ENCODE peak calls at places on chromosomes 5 and 9, in seven cellular contexts. P is SK-N-SH, I is H1, N is HCT116, C is HepG2, B is K562, W is GM12878. H is an unnamed sample.

GRCh38 chr9:37984672-37985611 is 81.0 kb upstream of the SLC25A51 start:
- DNase-seq in W (no peak), P (no peak), B (peak; percentile 69), N (no peak), C (no peak), I (no peak), H (peak; percentile 28)

GRCh38 chr5:138978085-138978484 is 103.0 kb upstream of the LRRTM2 start:
- DNase-seq in I (no peak), C (no peak), P (no peak), N (no peak), B (no peak), W (no peak), H (no peak)

GRCh38 chr5:143204474-143205246 is 198.8 kb downstream of the NR3C1 start:
- DNase-seq in B (no peak), W (no peak), I (no peak), P (no peak), C (no peak), N (no peak), H (no peak)

GRCh38 chr5:61228691-61229280 is 66.5 kb upstream of the SMIM15 start:
- DNase-seq in W (no peak), B (no peak), N (no peak), C (no peak), P (no peak), I (no peak), H (no peak)

GRCh38 chr5:143338658-143339366 is 64.7 kb downstream of the NR3C1 start:
- DNase-seq in C (no peak), W (no peak), P (no peak), N (no peak), B (no peak), I (no peak), H (no peak)

GRCh38 chr5:50744761-50745160 is 78.3 kb downstream of the PARP8 start:
- DNase-seq in I (no peak), B (no peak), N (no peak), W (peak; percentile 27), C (no peak), P (no peak), H (no peak)

GRCh38 chr9:97830884-97831829 is 21.9 kb upstream of the FOXE1 start:
- DNase-seq in P (no peak), I (no peak), N (no peak), C (peak; percentile 24), W (no peak), B (no peak), H (no peak)

GRCh38 chr9:113307401-113307975 is 4.3 kb upstream of the RNF183 start:
- DNase-seq in W (no peak), I (no peak), B (no peak), N (no peak), P (no peak), C (no peak), H (no peak)

DNA sequence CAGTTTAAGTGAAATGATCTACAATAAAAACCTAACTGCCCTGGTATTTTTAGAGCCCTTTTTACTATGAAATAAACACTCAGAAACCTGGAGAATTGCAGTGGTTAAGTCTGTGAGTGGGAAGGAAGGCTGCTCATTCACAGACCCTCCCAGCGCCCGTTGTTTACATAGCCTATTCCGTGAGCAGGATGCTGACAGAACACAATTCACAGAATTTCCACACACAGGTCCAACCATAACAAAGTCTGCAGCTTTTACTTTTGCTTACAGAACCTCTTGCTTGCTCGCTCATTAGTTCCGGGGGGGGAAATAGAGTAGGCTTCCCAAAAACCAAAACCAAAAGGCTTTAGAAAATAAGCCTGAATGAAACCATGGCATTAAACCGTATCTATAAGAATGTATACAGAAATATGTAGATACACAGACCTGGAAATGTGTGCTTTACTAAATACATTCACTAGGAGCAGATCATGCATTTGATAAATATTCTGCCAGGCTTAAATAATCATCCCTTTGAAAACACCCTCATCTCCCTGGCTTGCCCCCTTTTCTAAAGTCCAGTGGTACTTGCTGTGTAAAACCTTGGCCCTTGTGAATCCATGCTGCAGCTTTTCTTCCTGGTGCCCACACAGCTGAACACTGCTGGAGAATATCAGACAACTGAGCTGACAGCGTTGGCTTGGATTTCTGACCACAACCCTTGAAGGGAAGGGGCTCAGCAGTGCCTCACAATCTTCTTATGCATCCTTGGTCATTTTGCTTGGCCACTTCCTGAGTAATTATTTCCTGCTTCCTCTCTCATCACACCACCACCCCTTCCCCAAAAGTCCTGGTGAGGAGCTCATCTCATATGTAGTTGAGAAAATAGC is 128.0 kb downstream of the FANCC start:
- DNase-seq in C (peak; percentile 35), N (no peak), W (no peak), I (no peak), P (peak; percentile 30), B (no peak), H (no peak)
- TF ChIP-seq JUND in C (no peak), N (no peak), W (no peak), I (no peak), P (no peak), B (no peak), H (no peak)

GRCh38 chr9:133709716-133710571 is 28.2 kb downstream of the SARDH start:
- DNase-seq in W (no peak), B (no peak), I (no peak), C (no peak), N (no peak), P (no peak), H (no peak)

GRCh38 chr9:133707761-133708122 is 30.4 kb downstream of the SARDH start:
- DNase-seq in W (no peak), N (no peak), B (no peak), I (no peak), P (no peak), C (no peak), H (no peak)

GRCh38 chr9:133708123-133708769 is 29.9 kb downstream of the SARDH start:
- DNase-seq in N (no peak), I (no peak), B (no peak), W (no peak), C (no peak), P (no peak), H (no peak)

GRCh38 chr9:133707065-133707760 is 30.9 kb downstream of the SARDH start:
- DNase-seq in C (no peak), N (no peak), W (no peak), B (no peak), I (no peak), P (no peak), H (no peak)

DNA sequence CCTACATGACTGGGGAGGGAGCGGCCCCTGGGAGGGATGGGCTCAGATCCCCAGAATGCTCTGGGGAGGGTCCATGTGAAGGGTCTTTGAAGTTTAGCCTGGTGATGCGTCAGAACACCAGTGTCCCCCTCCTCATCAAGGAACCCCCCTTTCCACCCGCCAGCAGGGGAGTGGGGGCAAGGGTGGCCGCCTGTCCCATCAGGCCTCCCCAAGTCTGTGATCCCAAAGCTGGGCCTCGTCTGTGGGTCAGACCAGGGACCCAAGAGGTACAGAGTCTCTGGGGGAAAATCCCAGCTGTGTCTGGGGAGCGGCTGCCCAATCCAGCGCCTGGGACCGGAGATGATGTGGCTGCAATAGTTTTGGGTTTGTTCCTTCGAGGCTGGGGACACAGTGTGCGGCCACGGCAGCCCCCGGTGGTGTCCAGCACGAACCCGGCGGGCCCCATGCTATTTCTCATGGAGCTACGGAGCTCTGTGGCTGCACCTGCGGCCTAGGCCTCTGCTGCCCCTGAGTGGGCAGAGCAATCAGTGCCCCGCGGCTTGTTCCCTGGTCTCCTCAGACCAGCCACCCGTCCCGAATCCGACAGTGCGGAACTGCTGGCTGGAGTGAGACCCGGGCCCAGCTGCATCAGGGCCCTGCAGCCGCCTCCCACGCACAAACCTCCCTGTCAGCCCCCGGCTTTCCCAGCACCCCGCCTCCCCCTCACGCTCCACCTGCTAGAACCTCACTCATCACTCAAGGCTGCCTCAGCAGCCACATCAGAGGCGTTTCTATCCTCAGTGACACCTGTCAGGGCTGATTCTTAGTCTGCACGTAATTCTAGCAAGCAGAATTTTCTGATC is 29.2 kb downstream of the SARDH start:
- DNase-seq in I (no peak), B (peak; percentile 26), P (no peak), W (peak; percentile 7), C (no peak), N (no peak), H (no peak)
- TF ChIP-seq JUND in I (no peak), B (no peak), P (no peak), W (no peak), C (no peak), N (no peak), H (no peak)

GRCh38 chr5:1857256-1857600 is 25.5 kb downstream of the IRX4 start:
- DNase-seq in I (no peak), P (no peak), C (no peak), W (no peak), N (no peak), B (no peak), H (no peak)

GRCh38 chr5:1858436-1858835 is 24.3 kb downstream of the IRX4 start:
- DNase-seq in C (no peak), P (no peak), B (no peak), W (no peak), N (no peak), I (no peak), H (no peak)

GRCh38 chr5:1855075-1855474 is 27.6 kb downstream of the IRX4 start:
- DNase-seq in N (no peak), B (no peak), P (no peak), W (no peak), I (no peak), C (no peak), H (no peak)

GRCh38 chr5:1855573-1855972 is 27.2 kb downstream of the IRX4 start:
- DNase-seq in B (no peak), W (no peak), P (no peak), I (no peak), N (no peak), C (no peak), H (no peak)

DNA sequence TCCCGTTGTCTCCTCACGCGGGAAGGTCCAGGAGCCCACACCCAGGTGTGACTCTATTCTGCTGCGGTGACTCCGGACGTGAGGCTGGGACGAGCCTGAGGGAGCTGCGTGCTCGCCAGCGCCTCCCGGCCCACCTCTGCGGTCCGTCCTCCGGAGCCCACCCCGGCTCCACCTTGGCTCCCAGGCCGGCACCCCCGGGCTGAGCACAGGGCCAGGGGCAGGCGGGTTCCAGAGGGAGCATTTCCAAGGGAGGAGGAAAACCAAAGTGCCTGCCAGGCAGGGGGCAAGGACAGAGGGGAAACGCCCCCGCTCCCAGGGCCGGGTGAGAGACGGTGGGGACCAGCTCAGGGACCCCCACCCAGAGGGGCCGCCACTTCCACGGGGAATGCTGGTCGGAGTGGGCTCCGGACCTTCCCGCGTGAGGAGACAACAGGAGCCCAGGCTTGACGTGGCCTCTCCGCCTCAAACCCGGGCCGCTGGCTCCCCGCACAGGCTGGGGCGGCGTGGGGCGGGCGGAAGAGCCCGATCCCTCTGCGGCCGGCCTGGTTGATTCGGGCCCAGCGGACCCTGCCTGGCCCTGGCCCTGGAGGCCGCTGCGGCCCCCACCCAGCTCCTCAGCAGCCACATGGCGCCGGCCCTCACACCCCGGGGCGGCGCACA is 26.0 kb downstream of the IRX4 start:
- DNase-seq in P (no peak), W (no peak), I (no peak), C (no peak), B (no peak), N (no peak), H (no peak)
- TF ChIP-seq JUND in P (no peak), W (no peak), I (no peak), C (no peak), B (no peak), N (no peak), H (no peak)

GRCh38 chr5:78639811-78640210 is 8.8 kb downstream of the LHFPL2 start:
- DNase-seq in C (no peak), P (no peak), W (no peak), B (no peak), N (no peak), I (no peak), H (no peak)

GRCh38 chr5:78638973-78639669 is 9.5 kb downstream of the LHFPL2 start:
- DNase-seq in C (no peak), P (no peak), W (no peak), I (no peak), B (no peak), N (no peak), H (no peak)

GRCh38 chr5:78641060-78641474 is 7.5 kb downstream of the LHFPL2 start:
- DNase-seq in C (peak; percentile 87), W (peak; percentile 11), B (no peak), N (no peak), I (no peak), P (no peak), H (no peak)

GRCh38 chr5:78642701-78643100 is 5.9 kb downstream of the LHFPL2 start:
- DNase-seq in B (no peak), P (no peak), N (no peak), W (no peak), C (no peak), I (no peak), H (no peak)

DNA sequence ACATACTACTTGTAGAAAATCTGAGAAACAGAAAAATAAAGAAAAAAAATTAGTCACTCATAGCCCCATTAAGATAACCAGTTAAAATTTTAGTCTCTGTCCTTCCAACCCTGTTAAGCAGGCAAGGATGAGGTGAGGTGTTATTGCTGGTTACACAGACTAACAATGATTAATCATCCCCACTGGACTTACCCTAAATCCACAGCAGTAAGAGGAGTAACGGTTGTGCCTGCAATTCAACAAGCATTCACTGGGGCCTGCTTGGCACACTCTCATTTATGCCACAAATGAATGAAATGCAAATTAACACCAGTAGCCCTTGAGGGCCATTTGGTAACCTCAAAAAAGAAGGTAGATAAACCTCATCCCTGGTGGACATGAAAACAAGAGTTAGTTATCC is 8.0 kb downstream of the LHFPL2 start:
- DNase-seq in P (no peak), W (peak; percentile 45), C (peak; percentile 13), N (no peak), B (no peak), I (no peak), H (no peak)
- TF ChIP-seq JUND in P (no peak), W (no peak), C (no peak), N (no peak), B (no peak), I (no peak), H (no peak)

H was measured in T47D.